ENCODE peak calls at places on chromosome 10, in seven cellular contexts. U is ovary; D is MM.1S; E is astrocyte; V is heart right ventricle; J is transverse colon; H is naive thymus-derived CD4-positive, alpha-beta T cell. C is an unnamed sample. For H3K9me3, the result is how much of the 10 kb centered on the place peaks cover.

GRCh38 chr10:119817991-119818888 is 54.4 kb downstream of the MCMBP start:
- DNase-seq in J (peak), D (no peak), U (peak), V (peak), H (peak), E (peak), C (no peak)

GRCh38 chr10:80204193-80204714 is 1.1 kb downstream of the ANXA11 start:
- DNase-seq in E (no peak), H (no peak), U (no peak), J (peak), V (no peak), D (no peak), C (peak)

GRCh38 chr10:59753267-59753666 is at the start of gene MRLN:
- DNase-seq in V (no peak), E (no peak), J (no peak), D (no peak), H (no peak), U (no peak), C (no peak)

GRCh38 chr10:21135396-21135973 is 238.4 kb upstream of the NEBL start:
- DNase-seq in E (no peak), V (no peak), U (no peak), J (no peak), H (no peak), D (no peak), C (no peak)

GRCh38 chr10:74589226-74589673 is 237.2 kb upstream of the KAT6B start:
- DNase-seq in H (peak), D (no peak), E (peak), U (peak), V (peak), J (peak), C (peak)

GRCh38 chr10:21292763-21293517 is 232.5 kb downstream of the SKIDA1 start:
- DNase-seq in D (no peak), H (no peak), J (peak), E (peak), U (peak), V (peak), C (no peak)

GRCh38 chr10:5376450-5376849 is 11.7 kb downstream of the UCN3 start:
- DNase-seq in U (no peak), H (no peak), D (no peak), E (no peak), J (no peak), V (no peak), C (no peak)

GRCh38 chr10:48671914-48672595 is 12.6 kb upstream of the WDFY4 start:
- DNase-seq in J (peak), H (no peak), D (no peak), U (no peak), V (no peak), E (no peak), C (peak)

GRCh38 chr10:92760609-92761008 is 70.9 kb downstream of the HHEX start:
- DNase-seq in H (no peak), V (no peak), U (no peak), J (no peak), D (peak), E (peak), C (peak)

GRCh38 chr10:118027397-118027796 is 19.3 kb downstream of the RAB11FIP2 start:
- DNase-seq in H (no peak), E (no peak), D (no peak), V (no peak), U (no peak), J (no peak), C (no peak)
- H3K9me3 ChIP-seq in H (under half), E (under half), D (under half), V (under half), U (under half), J (under half), C (under half)

DNA sequence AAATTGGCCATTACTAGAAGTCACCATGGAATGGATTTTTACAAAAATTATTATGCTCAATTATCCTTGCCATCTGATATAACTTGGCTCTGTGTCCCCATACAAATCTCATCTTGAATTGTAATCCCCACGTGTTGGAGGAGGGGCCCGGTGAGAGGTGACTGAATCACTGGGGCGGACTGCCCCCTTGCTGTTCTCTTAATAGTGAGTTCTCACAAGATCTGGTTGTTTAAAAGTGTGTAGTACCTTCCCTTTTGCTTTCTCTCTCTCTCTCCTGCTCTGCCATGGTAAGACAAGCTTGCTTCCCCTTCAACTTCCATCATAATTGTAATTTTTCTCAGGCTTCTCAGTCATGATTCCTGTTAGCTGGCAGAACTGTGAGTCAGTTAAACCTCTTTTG is 1023.6 kb downstream of the XPNPEP1 start:
- DNase-seq in H (no peak), J (no peak), U (no peak), E (no peak), V (no peak), D (no peak), C (no peak)
- H3K9me3 ChIP-seq in H (under half), J (under half), U (under half), E (under half), V (under half), D (under half), C (under half)

GRCh38 chr10:105597297-105597696 is 956.2 kb downstream of the SORCS3 start:
- DNase-seq in U (no peak), H (no peak), J (no peak), E (no peak), D (no peak), V (no peak), C (no peak)
- H3K9me3 ChIP-seq in U (under half), H (under half), J (under half), E (under half), D (under half), V (under half), C (under half)

GRCh38 chr10:11089272-11089671 is 71.6 kb downstream of the CELF2 start:
- DNase-seq in E (no peak), D (no peak), V (no peak), U (no peak), H (no peak), J (no peak), C (no peak)
- H3K9me3 ChIP-seq in E (under half), D (under half), V (under half), U (under half), H (under half), J (under half), C (under half)

GRCh38 chr10:37035853-37036252 is 89.5 kb upstream of the ANKRD30A start:
- DNase-seq in H (no peak), E (no peak), J (no peak), U (no peak), V (no peak), D (no peak), C (no peak)
- H3K9me3 ChIP-seq in H (under half), E (under half), J (under half), U (under half), V (under half), D (under half), C (under half)

GRCh38 chr10:124458473-124458872 is 3.1 kb upstream of the LHPP start:
- DNase-seq in U (no peak), E (no peak), J (no peak), H (no peak), D (no peak), V (no peak), C (no peak)
- H3K9me3 ChIP-seq in U (under half), E (under half), J (under half), H (under half), D (under half), V (under half), C (under half)

DNA sequence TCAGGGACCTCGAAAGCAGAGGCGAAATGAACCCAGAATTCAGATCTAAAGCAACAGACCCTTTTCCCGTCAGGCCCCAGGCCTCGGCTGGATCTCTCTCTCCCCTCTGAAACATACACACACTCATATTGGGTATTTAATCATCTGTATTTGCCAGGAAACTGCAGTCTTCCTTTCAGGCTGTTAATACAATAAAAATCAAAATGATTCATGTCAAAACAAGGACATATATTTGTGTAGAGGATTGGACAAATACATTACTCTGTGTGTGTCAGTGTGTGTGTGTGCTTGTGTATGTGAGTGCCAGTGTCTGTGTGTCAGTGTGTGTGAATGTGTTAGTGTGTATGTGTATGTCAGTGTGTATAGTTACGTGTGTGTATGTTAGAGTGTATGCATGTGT is 90.8 kb downstream of the JCAD start:
- DNase-seq in J (no peak), D (no peak), E (no peak), H (no peak), U (no peak), V (no peak), C (no peak)
- H3K9me3 ChIP-seq in J (under half), D (under half), E (under half), H (under half), U (under half), V (under half), C (under half)

GRCh38 chr10:45476559-45476958 is 102.5 kb downstream of the ALOX5 start:
- DNase-seq in U (no peak), J (no peak), V (no peak), E (no peak), H (no peak), D (no peak), C (no peak)
- H3K9me3 ChIP-seq in U (under half), J (under half), V (under half), E (under half), H (under half), D (under half), C (under half)

GRCh38 chr10:107986571-107986970 is 822.1 kb upstream of the SORCS1 start:
- DNase-seq in J (no peak), H (no peak), U (no peak), V (no peak), D (no peak), E (no peak), C (no peak)

GRCh38 chr10:107984581-107984980 is 820.1 kb upstream of the SORCS1 start:
- DNase-seq in H (no peak), V (no peak), E (no peak), U (no peak), J (no peak), D (no peak), C (no peak)

GRCh38 chr10:107978455-107978854 is 813.9 kb upstream of the SORCS1 start:
- DNase-seq in H (no peak), J (no peak), D (no peak), U (no peak), V (no peak), E (no peak), C (no peak)

GRCh38 chr10:107984149-107984548 is 819.6 kb upstream of the SORCS1 start:
- DNase-seq in H (no peak), D (no peak), E (no peak), J (no peak), V (no peak), U (no peak), C (no peak)
- H3K9me3 ChIP-seq in H (under half), D (under half), E (under half), J (under half), V (under half), U (under half), C (under half)

C was measured in OCI-LY7.